ENCODE peak calls at places on chromosomes 3 and 15, in eight cellular contexts. G, R, Q, Y, C, L, V and E are unnamed samples.

GRCh38 chr3:115659253-115659652 is 35.9 kb downstream of the GAP43 start:
- DNase-seq in G (no peak), R (no peak), Q (no peak), Y (no peak), C (no peak), L (no peak), V (no peak), E (no peak)

GRCh38 chr3:69472093-69472492 is 86.2 kb upstream of the FRMD4B start:
- DNase-seq in G (no peak), R (no peak), Q (no peak), Y (no peak), C (no peak), L (no peak), V (no peak), E (peak)

GRCh38 chr3:188421836-188422540 is 268.0 kb downstream of the LPP start:
- DNase-seq in G (no peak), R (no peak), Q (no peak), Y (no peak), C (no peak), L (peak), V (no peak), E (peak)

GRCh38 chr3:48514431-48515227 is 10.7 kb upstream of the SHISA5 start:
- DNase-seq in G (no peak), R (no peak), Q (no peak), Y (no peak), C (no peak), L (no peak), V (no peak), E (no peak)

GRCh38 chr15:27977656-27978055 is 121.5 kb downstream of the OCA2 start:
- DNase-seq in G (no peak), R (no peak), Q (no peak), Y (no peak), C (no peak), L (no peak), V (no peak), E (no peak)

GRCh38 chr3:105611304-105612192 is 244.8 kb downstream of the ALCAM start:
- DNase-seq in G (peak), R (no peak), Q (no peak), Y (no peak), C (no peak), L (peak), V (peak), E (no peak)

GRCh38 chr3:52346623-52347530 is 30.8 kb downstream of the DNAH1 start:
- DNase-seq in G (peak), R (no peak), Q (no peak), Y (peak), C (peak), L (no peak), V (no peak), E (peak)

GRCh38 chr15:41772720-41773331 is 1.5 kb upstream of the MAPKBP1 start:
- DNase-seq in G (peak), R (peak), Q (peak), Y (peak), C (no peak), L (peak), V (peak), E (peak)

GRCh38 chr15:61327019-61327631 is 98.0 kb upstream of the RORA start:
- DNase-seq in G (peak), R (no peak), Q (no peak), Y (no peak), C (no peak), L (no peak), V (no peak), E (peak)

GRCh38 chr15:40266828-40267304 is 16.0 kb downstream of the ANKRD63 start:
- DNase-seq in G (peak), R (no peak), Q (no peak), Y (no peak), C (no peak), L (peak), V (peak), E (peak)

GRCh38 chr3:138747229-138747628 is 87.5 kb downstream of the PIK3CB start:
- DNase-seq in G (no peak), R (no peak), Q (no peak), Y (no peak), C (no peak), L (no peak), V (no peak), E (no peak)

GRCh38 chr3:97817965-97818364 is 3.8 kb upstream of the CRYBG3 start:
- DNase-seq in G (no peak), R (no peak), Q (no peak), Y (no peak), C (no peak), L (no peak), V (no peak), E (no peak)

GRCh38 chr15:33089878-33090757 is 104.4 kb downstream of the FMN1 start:
- DNase-seq in G (peak), R (no peak), Q (no peak), Y (no peak), C (no peak), L (peak), V (no peak), E (peak)

GRCh38 chr15:90902996-90903732 is at the start of gene MAN2A2:
- DNase-seq in G (peak), R (peak), Q (no peak), Y (peak), C (peak), L (peak), V (peak), E (peak)

GRCh38 chr3:18890459-18890858 is 257.9 kb upstream of the KCNH8 start:
- DNase-seq in G (no peak), R (no peak), Q (no peak), Y (no peak), C (no peak), L (no peak), V (no peak), E (no peak)

GRCh38 chr3:122956685-122957455 is 70.7 kb downstream of the SEMA5B start:
- DNase-seq in G (no peak), R (no peak), Q (no peak), Y (peak), C (peak), L (no peak), V (no peak), E (no peak)

GRCh38 chr3:123432832-123433523 is 15.9 kb downstream of the ADCY5 start:
- DNase-seq in G (no peak), R (no peak), Q (no peak), Y (no peak), C (no peak), L (no peak), V (no peak), E (no peak)

GRCh38 chr3:36201546-36201945 is 178.8 kb upstream of the STAC start:
- DNase-seq in G (peak), R (no peak), Q (no peak), Y (no peak), C (no peak), L (no peak), V (no peak), E (no peak)

GRCh38 chr15:96331141-96331941 is 841 bp downstream of the NR2F2 start:
- DNase-seq in G (peak), R (peak), Q (no peak), Y (no peak), C (peak), L (no peak), V (no peak), E (peak)

GRCh38 chr15:40471778-40472130 is 970 bp downstream of the CHST14 start:
- DNase-seq in G (peak), R (no peak), Q (no peak), Y (no peak), C (no peak), L (peak), V (peak), E (no peak)

GRCh38 chr3:11591006-11591360 is 52.7 kb downstream of the VGLL4 start:
- DNase-seq in G (no peak), R (no peak), Q (no peak), Y (no peak), C (no peak), L (no peak), V (no peak), E (no peak)

GRCh38 chr15:96374494-96374893 is 44.0 kb downstream of the NR2F2 start:
- DNase-seq in G (peak), R (no peak), Q (no peak), Y (no peak), C (no peak), L (no peak), V (no peak), E (peak)

GRCh38 chr3:196406806-196407470 is 25.3 kb downstream of the UBXN7 start:
- DNase-seq in G (no peak), R (no peak), Q (no peak), Y (no peak), C (no peak), L (no peak), V (no peak), E (peak)
- H3K4me3 ChIP-seq in G (no peak), R (no peak), Q (no peak), Y (no peak), C (no peak), L (no peak), V (no peak), E (no peak)

GRCh38 chr3:53478921-53479664 is 15.3 kb upstream of the CACNA1D start:
- DNase-seq in G (no peak), R (peak), Q (peak), Y (no peak), C (no peak), L (no peak), V (no peak), E (no peak)

GRCh38 chr3:53483821-53484220 is 10.6 kb upstream of the CACNA1D start:
- DNase-seq in G (no peak), R (no peak), Q (no peak), Y (no peak), C (no peak), L (no peak), V (no peak), E (no peak)

GRCh38 chr3:53482227-53482626 is 12.2 kb upstream of the CACNA1D start:
- DNase-seq in G (no peak), R (no peak), Q (peak), Y (no peak), C (no peak), L (no peak), V (no peak), E (no peak)

GRCh38 chr3:53473422-53473821 is 21.0 kb upstream of the CACNA1D start:
- DNase-seq in G (no peak), R (no peak), Q (no peak), Y (no peak), C (no peak), L (no peak), V (no peak), E (no peak)

GRCh38 chr3:53478166-53478830 is 16.1 kb upstream of the CACNA1D start:
- DNase-seq in G (no peak), R (no peak), Q (peak), Y (no peak), C (no peak), L (no peak), V (no peak), E (no peak)
- H3K4me3 ChIP-seq in G (no peak), R (no peak), Q (no peak), Y (no peak), C (no peak), L (no peak), V (no peak), E (no peak)

DNA sequence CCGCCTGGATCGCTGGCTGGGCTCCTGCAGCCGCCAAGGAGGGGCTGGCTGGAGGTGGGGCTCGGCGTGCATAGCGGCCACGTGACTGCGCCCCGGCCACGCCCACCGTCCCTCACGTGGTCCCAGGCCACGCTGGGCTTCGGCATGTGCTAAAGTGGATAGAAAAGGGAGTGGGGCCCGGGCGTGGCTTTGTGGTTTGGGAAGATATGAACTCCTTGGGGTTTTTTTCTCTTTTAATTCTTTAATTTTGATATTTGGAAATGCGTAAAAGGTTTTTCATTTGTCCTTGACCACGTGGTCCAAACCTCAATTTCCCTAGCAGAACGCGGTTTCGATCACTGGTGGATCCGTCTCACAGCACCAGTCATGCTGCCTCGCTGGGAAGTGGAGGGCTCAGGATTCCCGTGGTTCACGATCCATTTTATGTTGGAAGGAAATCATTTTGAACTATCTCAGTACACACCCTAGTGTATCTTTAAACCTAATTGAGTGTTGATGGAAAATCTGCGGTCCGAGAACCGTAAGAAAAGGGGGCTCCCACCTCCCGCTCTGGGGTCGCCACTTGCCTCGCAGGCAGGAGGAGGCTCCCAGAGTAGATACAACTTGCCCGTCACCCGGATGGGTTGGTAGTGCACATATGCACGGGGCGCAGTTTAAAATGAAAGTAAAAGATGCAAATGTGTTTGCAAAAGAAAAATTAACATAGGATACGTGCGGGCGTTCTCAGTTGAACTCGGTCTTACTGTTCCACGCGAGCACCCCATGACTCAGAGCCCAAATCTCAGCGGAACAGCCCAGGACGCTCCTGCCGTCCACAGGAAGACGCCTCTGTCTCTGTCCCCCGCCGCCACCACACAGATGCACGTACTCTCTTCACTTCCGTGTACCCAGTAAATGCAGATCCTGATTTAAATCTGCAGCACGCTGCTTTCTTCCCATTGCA is 141.9 kb downstream of the PGPEP1L start:
- DNase-seq in G (peak), R (peak), Q (no peak), Y (peak), C (peak), L (peak), V (peak), E (peak)
- H3K4me3 ChIP-seq in G (peak), R (peak), Q (peak), Y (peak), C (peak), L (peak), V (peak), E (peak)

GRCh38 chr3:194855025-194855391 is 169.3 kb downstream of the FAM43A start:
- DNase-seq in G (no peak), R (peak), Q (no peak), Y (no peak), C (no peak), L (no peak), V (no peak), E (no peak)
- H3K4me3 ChIP-seq in G (no peak), R (no peak), Q (no peak), Y (no peak), C (no peak), L (no peak), V (no peak), E (no peak)